ENCODE peak calls at places on chromosomes 16 and 17, in four cellular contexts. H, K, A and W are unnamed samples.
A peak's percentile ranks its signal among the peaks of the same experiment; 100 is the strongest.

GRCh38 chr17:35568561-35568960 is 7.9 kb upstream of the SLFN14 start:
- DNase-seq in H (no peak), K (peak; percentile 46), A (peak; percentile 51), W (no peak)

GRCh38 chr16:87395181-87395842 is 3.2 kb downstream of the MAP1LC3B start:
- DNase-seq in H (no peak), K (no peak), A (no peak), W (no peak)

GRCh38 chr16:49350265-49351103 is 23.1 kb upstream of the C16orf78 start:
- DNase-seq in H (peak; percentile 65), K (peak; percentile 3), A (peak; percentile 73), W (peak; percentile 10)

GRCh38 chr16:54890381-54890780 is 40.3 kb upstream of the IRX5 start:
- DNase-seq in H (no peak), K (no peak), A (no peak), W (no peak)

GRCh38 chr17:57493625-57494024 is 237.3 kb downstream of the MSI2 start:
- DNase-seq in H (no peak), K (no peak), A (no peak), W (no peak)

GRCh38 chr17:66837226-66837625 is 2.3 kb downstream of the CACNG5 start:
- DNase-seq in H (no peak), K (no peak), A (no peak), W (no peak)

GRCh38 chr17:49519781-49520180 is 24.7 kb downstream of the NGFR start:
- DNase-seq in H (no peak), K (no peak), A (no peak), W (peak; percentile 25)

GRCh38 chr16:70737377-70738082 is 51.7 kb upstream of the MTSS2 start:
- DNase-seq in H (peak; percentile 52), K (no peak), A (peak; percentile 55), W (no peak)

GRCh38 chr16:4200000-4200780 is 41.7 kb downstream of the SRL start:
- DNase-seq in H (peak; percentile 77), K (peak; percentile 4), A (peak; percentile 79), W (peak; percentile 21)

GRCh38 chr17:50271173-50271750 is 3.0 kb upstream of the TMEM92 start:
- DNase-seq in H (no peak), K (no peak), A (no peak), W (no peak)

GRCh38 chr17:79496422-79497005 is 114.3 kb downstream of the RBFOX3 start:
- DNase-seq in H (no peak), K (no peak), A (no peak), W (no peak)

GRCh38 chr17:50559674-50560184 is 786 bp upstream of the CACNA1G start:
- DNase-seq in H (no peak), K (no peak), A (peak; percentile 61), W (no peak)

GRCh38 chr16:11977206-11978041 is 890 bp downstream of the SNX29 start:
- DNase-seq in H (no peak), K (no peak), A (peak; percentile 51), W (no peak)

GRCh38 chr16:67881557-67882220 is 3.0 kb upstream of the NRN1L start:
- DNase-seq in H (no peak), K (no peak), A (no peak), W (no peak)

GRCh38 chr17:29138184-29138955 is 41.8 kb downstream of the MYO18A start:
- DNase-seq in H (no peak), K (no peak), A (no peak), W (no peak)

GRCh38 chr17:2056221-2057129 is 1.6 kb downstream of the HIC1 start:
- DNase-seq in H (no peak), K (no peak), A (peak; percentile 77), W (no peak)

GRCh38 chr16:51392651-51393187 is 241.6 kb upstream of the SALL1 start:
- DNase-seq in H (no peak), K (no peak), A (peak; percentile 61), W (no peak)

GRCh38 chr16:67149276-67150057 is 1.3 kb downstream of the B3GNT9 start:
- DNase-seq in H (no peak), K (no peak), A (no peak), W (no peak)

GRCh38 chr16:2008009-2008526 is 1.6 kb downstream of the ZNF598 start:
- DNase-seq in H (no peak), K (peak; percentile 15), A (no peak), W (no peak)

GRCh38 chr17:42979511-42980273 is at the start of gene PTGES3L:
- DNase-seq in H (no peak), K (peak; percentile 90), A (peak; percentile 66), W (peak; percentile 69)

GRCh38 chr17:49707608-49708514 is at the start of gene SLC35B1:
- DNase-seq in H (peak; percentile 99), K (peak; percentile 100), A (peak; percentile 99), W (peak; percentile 99)

GRCh38 chr17:43679401-43679800 is 17.7 kb upstream of the MEOX1 start:
- DNase-seq in H (no peak), K (no peak), A (no peak), W (no peak)